ENCODE peak calls at places on chromosomes 3 and 15, in five cellular contexts. H, P, A, L and S are unnamed samples.
A peak's percentile ranks its signal among the peaks of the same experiment; 100 is the strongest.

GRCh38 chr3:88046731-88047130 is 12.1 kb downstream of the CGGBP1 start:
- DNase-seq in H (no peak), P (no peak), A (no peak), L (no peak), S (no peak)

GRCh38 chr3:41103200-41103599 is 96.1 kb upstream of the CTNNB1 start:
- DNase-seq in H (no peak), P (peak; percentile 58), A (no peak), L (no peak), S (no peak)

GRCh38 chr3:52494446-52494845 is 692 bp upstream of the STAB1 start:
- DNase-seq in H (no peak), P (peak; percentile 25), A (no peak), L (no peak), S (no peak)

GRCh38 chr15:100099976-100100375 is 241.8 kb downstream of the ADAMTS17 start:
- DNase-seq in H (no peak), P (no peak), A (no peak), L (no peak), S (peak; percentile 29)

GRCh38 chr15:93943607-93944006 is 287.8 kb upstream of the MCTP2 start:
- DNase-seq in H (no peak), P (no peak), A (no peak), L (no peak), S (no peak)

GRCh38 chr3:147514366-147514765 is 105.2 kb downstream of the ZIC1 start:
- DNase-seq in H (no peak), P (no peak), A (no peak), L (no peak), S (no peak)

GRCh38 chr3:114597012-114597411 is 303.2 kb downstream of the TIGIT start:
- DNase-seq in H (no peak), P (no peak), A (no peak), L (no peak), S (no peak)

GRCh38 chr3:179323197-179323901 is 518 bp downstream of the ZNF639 start:
- DNase-seq in H (peak; percentile 69), P (peak; percentile 72), A (peak; percentile 90), L (no peak), S (peak; percentile 76)

GRCh38 chr3:123329636-123330340 is 119.1 kb downstream of the ADCY5 start:
- DNase-seq in H (no peak), P (no peak), A (peak; percentile 83), L (no peak), S (no peak)

GRCh38 chr15:97692317-97693015 is 268.0 kb upstream of the ARRDC4 start:
- DNase-seq in H (no peak), P (no peak), A (no peak), L (no peak), S (no peak)

GRCh38 chr3:168312991-168313390 is 217.3 kb upstream of the GOLIM4 start:
- DNase-seq in H (no peak), P (no peak), A (no peak), L (no peak), S (no peak)

GRCh38 chr3:171125010-171125409 is 98.5 kb upstream of the SLC2A2 start:
- DNase-seq in H (peak; percentile 81), P (no peak), A (no peak), L (no peak), S (no peak)

GRCh38 chr3:112320698-112321097 is 12.3 kb upstream of the CD200 start:
- DNase-seq in H (no peak), P (no peak), A (no peak), L (no peak), S (no peak)

GRCh38 chr3:33629219-33629618 is 88.8 kb downstream of the CLASP2 start:
- DNase-seq in H (peak; percentile 8), P (no peak), A (no peak), L (no peak), S (no peak)

GRCh38 chr15:71085809-71086208 is 29.5 kb upstream of the THSD4 start:
- DNase-seq in H (no peak), P (no peak), A (no peak), L (no peak), S (no peak)

GRCh38 chr15:58467121-58467721 is 35.4 kb downstream of the LIPC start:
- DNase-seq in H (no peak), P (peak; percentile 78), A (peak; percentile 42), L (no peak), S (no peak)

GRCh38 chr15:23855260-23855659 is 168.2 kb upstream of the NDN start:
- DNase-seq in H (no peak), P (no peak), A (no peak), L (no peak), S (no peak)

GRCh38 chr15:23854535-23855252 is 167.6 kb upstream of the NDN start:
- DNase-seq in H (no peak), P (no peak), A (no peak), L (no peak), S (no peak)

GRCh38 chr15:23857028-23857641 is 170.0 kb upstream of the NDN start:
- DNase-seq in H (no peak), P (peak; percentile 29), A (no peak), L (no peak), S (no peak)

GRCh38 chr15:23853291-23853690 is 166.2 kb upstream of the NDN start:
- DNase-seq in H (no peak), P (no peak), A (no peak), L (no peak), S (no peak)

DNA sequence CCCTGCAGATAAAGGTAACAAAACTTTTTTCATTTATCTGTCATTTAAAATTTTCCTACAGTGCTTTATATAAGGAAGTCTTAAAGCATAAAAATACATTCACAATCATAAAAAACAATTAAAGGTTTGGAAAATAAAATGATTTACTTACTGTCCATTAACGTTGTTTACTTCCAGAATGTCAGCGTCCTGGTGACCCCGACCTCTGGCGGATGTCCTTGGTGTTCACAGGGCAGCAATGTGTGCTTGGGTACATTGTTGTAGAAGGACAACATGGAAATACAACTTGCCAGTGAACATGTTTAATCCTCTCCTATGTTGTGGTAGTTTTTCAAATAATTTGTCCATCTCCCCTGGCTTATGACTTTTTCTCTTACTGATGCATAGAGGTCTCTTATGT is 168.8 kb upstream of the NDN start:
- DNase-seq in H (no peak), P (no peak), A (no peak), L (no peak), S (no peak)
- TF ChIP-seq CTCF in H (no peak), P (no peak), A (no peak), L (no peak), S (no peak)

GRCh38 chr15:73683624-73684536 is at the start of gene CD276:
- DNase-seq in H (peak; percentile 58), P (peak; percentile 83), A (peak; percentile 93), L (no peak), S (peak; percentile 75)
- TF ChIP-seq CTCF in H (peak; percentile 36), P (peak; percentile 31), A (peak; percentile 25), L (peak; percentile 53), S (peak; percentile 48)

GRCh38 chr15:28017423-28017924 is 81.6 kb downstream of the OCA2 start:
- DNase-seq in H (no peak), P (no peak), A (peak; percentile 56), L (no peak), S (no peak)
- TF ChIP-seq CTCF in H (no peak), P (no peak), A (no peak), L (no peak), S (peak; percentile 54)

GRCh38 chr15:37112963-37113362 is 12.6 kb upstream of the MEIS2 start:
- DNase-seq in H (no peak), P (no peak), A (no peak), L (no peak), S (no peak)

GRCh38 chr15:37112171-37112570 is 11.8 kb upstream of the MEIS2 start:
- DNase-seq in H (peak; percentile 62), P (no peak), A (no peak), L (no peak), S (no peak)

GRCh38 chr15:37109952-37110630 is 9.7 kb upstream of the MEIS2 start:
- DNase-seq in H (peak; percentile 67), P (no peak), A (no peak), L (no peak), S (peak; percentile 77)

GRCh38 chr15:37109151-37109912 is 9.0 kb upstream of the MEIS2 start:
- DNase-seq in H (peak; percentile 63), P (no peak), A (no peak), L (no peak), S (no peak)

GRCh38 chr15:37111427-37111717 is 11.0 kb upstream of the MEIS2 start:
- DNase-seq in H (no peak), P (no peak), A (no peak), L (no peak), S (no peak)
- TF ChIP-seq CTCF in H (no peak), P (no peak), A (no peak), L (no peak), S (no peak)

GRCh38 chr3:22684739-22685138 is 518.4 kb upstream of the UBE2E2 start:
- DNase-seq in H (no peak), P (no peak), A (no peak), L (no peak), S (no peak)
- TF ChIP-seq CTCF in H (no peak), P (no peak), A (no peak), L (no peak), S (no peak)

GRCh38 chr3:133457025-133457424 is 57.2 kb downstream of the BFSP2 start:
- DNase-seq in H (no peak), P (no peak), A (no peak), L (no peak), S (no peak)

GRCh38 chr3:133455960-133456359 is 56.1 kb downstream of the BFSP2 start:
- DNase-seq in H (no peak), P (no peak), A (no peak), L (no peak), S (no peak)

GRCh38 chr3:133455281-133455680 is 55.4 kb downstream of the BFSP2 start:
- DNase-seq in H (no peak), P (no peak), A (no peak), L (no peak), S (no peak)

GRCh38 chr3:133459400-133459799 is 59.5 kb downstream of the BFSP2 start:
- DNase-seq in H (peak; percentile 41), P (peak; percentile 79), A (no peak), L (no peak), S (no peak)

DNA sequence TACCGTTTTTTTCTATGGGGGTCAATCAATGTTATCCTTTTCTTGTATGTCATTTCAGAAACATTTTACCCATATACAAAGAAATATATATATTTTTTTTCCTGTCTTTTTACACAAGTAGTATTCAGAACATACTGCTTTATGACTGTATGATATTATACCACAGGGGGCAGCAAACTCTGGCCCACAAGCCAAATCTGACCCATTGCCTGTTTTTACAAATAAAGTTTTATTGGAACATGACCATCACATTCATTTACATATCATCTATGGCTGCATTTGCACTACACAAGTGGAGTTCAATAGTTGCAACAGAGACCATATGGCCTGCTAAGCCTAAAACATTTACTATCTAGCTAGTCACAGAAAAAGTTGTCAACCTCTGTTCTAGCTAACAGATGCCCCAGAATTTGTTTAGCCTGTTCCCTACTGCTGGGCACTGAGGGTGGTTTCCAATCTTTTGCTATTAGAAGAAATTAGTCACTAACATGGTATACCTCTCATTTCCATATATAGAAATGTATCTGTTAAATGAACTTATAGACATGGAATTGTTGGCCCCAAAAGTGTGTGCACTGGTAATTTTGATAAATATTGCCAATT is 57.7 kb downstream of the BFSP2 start:
- DNase-seq in H (no peak), P (no peak), A (no peak), L (no peak), S (no peak)
- TF ChIP-seq CTCF in H (peak; percentile 11), P (no peak), A (no peak), L (no peak), S (peak; percentile 59)

GRCh38 chr3:141235661-141236171 is 4.1 kb downstream of the PXYLP1 start:
- DNase-seq in H (no peak), P (no peak), A (no peak), L (no peak), S (peak; percentile 43)
- TF ChIP-seq CTCF in H (no peak), P (no peak), A (no peak), L (no peak), S (no peak)